ENCODE peak calls at places on chromosomes 4 and X, in four cellular contexts. X, L, P and K are unnamed samples.
A peak's percentile ranks its signal among the peaks of the same experiment; 100 is the strongest.

GRCh38 chrX:83658731-83659130 is 150.6 kb downstream of the POU3F4 start:
- DNase-seq in L (peak; percentile 0), P (peak; percentile 2), X (peak; percentile 0), K (no peak)

GRCh38 chrX:136767104-136767941 is 13.4 kb downstream of the ARHGEF6 start:
- DNase-seq in P (peak; percentile 1), L (peak; percentile 76), X (peak; percentile 36), K (no peak)

GRCh38 chrX:10628906-10629305 is 8.5 kb upstream of the MID1 start:
- DNase-seq in P (no peak), X (no peak), L (no peak), K (no peak)

GRCh38 chr4:39375478-39375877 is 9.3 kb upstream of the RFC1 start:
- DNase-seq in L (no peak), X (no peak), P (peak; percentile 89), K (no peak)

GRCh38 chrX:110125435-110125834 is 122.5 kb downstream of the TMEM164 start:
- DNase-seq in L (peak; percentile 20), X (peak; percentile 20), P (peak; percentile 6), K (no peak)

GRCh38 chr4:52751349-52751911 is at the start of gene ERVMER34-1:
- DNase-seq in L (peak; percentile 13), X (peak; percentile 56), P (no peak), K (no peak)

GRCh38 chr4:2289955-2290333 is 28.0 kb upstream of the MXD4 start:
- DNase-seq in L (no peak), P (no peak), X (no peak), K (no peak)

GRCh38 chr4:17618926-17619325 is 4.5 kb downstream of the MED28 start:
- DNase-seq in X (no peak), P (no peak), L (no peak), K (no peak)

GRCh38 chr4:41155194-41155830 is 59.0 kb downstream of the APBB2 start:
- DNase-seq in P (no peak), L (no peak), X (no peak), K (no peak)

GRCh38 chr4:107877361-107877760 is 52.6 kb downstream of the SGMS2 start:
- DNase-seq in X (no peak), P (no peak), L (no peak), K (no peak)

GRCh38 chr4:149371021-149371420 is 444.6 kb downstream of the IQCM start:
- DNase-seq in P (peak; percentile 34), X (peak; percentile 54), L (peak; percentile 1), K (no peak)

GRCh38 chr4:170248576-170248975 is 158.8 kb upstream of the AADAT start:
- DNase-seq in P (no peak), L (no peak), X (no peak), K (no peak)

DNA sequence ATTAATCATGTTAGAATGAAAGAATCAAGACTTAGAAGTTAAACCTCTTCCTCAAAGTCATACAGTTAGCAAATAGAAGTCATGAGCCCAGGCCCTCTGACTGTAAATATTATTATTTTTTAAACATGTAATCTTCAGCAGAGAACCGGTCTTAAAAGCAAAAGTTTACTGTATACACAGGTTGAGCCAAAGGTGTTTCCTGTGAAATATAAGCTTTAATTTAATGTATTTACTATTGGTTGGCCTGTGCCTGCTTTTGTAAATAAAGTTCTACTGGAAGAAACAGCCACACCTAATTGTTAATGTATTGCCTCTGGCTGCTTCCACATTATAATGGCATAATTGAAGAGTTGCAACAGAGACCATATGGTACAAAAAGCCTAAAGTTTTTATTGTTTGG is 61.1 kb upstream of the PRDM8 start:
- DNase-seq in X (no peak), L (no peak), P (no peak), K (no peak)
- TF ChIP-seq POLR2AphosphoS2 in X (no peak), L (no peak), P (no peak), K (no peak)

DNA sequence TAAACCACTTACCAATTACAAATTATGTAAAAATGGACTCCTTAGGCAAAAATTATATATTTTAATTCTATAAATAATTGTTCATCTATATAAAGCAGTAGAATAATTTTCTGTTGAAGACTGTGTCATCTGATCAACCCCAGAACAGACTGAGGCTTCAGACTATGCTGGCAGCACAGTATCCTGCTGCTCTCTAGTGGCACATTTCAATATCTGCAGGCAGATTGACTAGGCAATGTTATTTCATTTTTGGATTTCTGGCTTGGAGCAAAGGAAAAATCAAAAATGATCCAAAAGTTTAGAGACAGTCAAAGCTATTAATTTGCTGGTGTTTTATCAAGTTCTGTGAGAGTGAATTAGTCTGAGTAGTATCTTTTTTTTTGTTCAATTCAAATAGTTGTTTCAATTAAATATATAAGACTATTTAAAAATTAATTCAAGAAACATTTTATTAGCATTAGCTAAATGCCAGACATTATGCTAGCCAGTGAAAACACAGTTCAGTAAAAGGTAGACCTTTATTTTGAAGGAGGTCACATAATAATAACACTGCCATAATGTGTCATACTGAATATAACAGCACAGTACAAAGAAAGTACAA is 21.3 kb upstream of the SULT1E1 start:
- DNase-seq in P (peak; percentile 66), X (peak; percentile 40), L (peak; percentile 10), K (no peak)
- TF ChIP-seq POLR2AphosphoS2 in P (no peak), X (no peak), L (no peak), K (no peak)

DNA sequence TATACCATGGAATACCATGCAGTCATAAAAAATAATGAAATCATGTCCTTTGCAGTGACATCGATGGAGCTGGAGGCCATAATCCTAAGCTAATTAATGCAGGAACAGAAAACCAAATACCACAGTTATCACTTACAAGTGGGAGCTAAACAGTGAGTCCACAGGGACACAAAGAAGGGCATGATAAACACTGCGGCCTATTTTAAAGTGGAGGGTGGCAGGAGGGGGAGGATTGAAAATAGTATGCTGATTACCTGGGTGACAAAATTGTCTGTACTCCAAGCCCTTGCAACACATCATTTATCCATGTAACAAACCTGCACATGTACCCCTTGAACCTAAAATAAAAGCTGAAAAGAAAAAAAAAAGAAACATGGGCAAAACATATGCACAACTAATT is 16.7 kb upstream of the SLC9B1 start:
- DNase-seq in L (no peak), X (no peak), P (no peak), K (no peak)
- TF ChIP-seq POLR2AphosphoS2 in L (no peak), X (no peak), P (no peak), K (no peak)

GRCh38 chrX:134186362-134187121 is 50.4 kb upstream of the CCDC160 start:
- DNase-seq in X (no peak), P (no peak), L (no peak), K (peak; percentile 21)
- TF ChIP-seq POLR2AphosphoS2 in X (no peak), P (no peak), L (no peak), K (no peak)

DNA sequence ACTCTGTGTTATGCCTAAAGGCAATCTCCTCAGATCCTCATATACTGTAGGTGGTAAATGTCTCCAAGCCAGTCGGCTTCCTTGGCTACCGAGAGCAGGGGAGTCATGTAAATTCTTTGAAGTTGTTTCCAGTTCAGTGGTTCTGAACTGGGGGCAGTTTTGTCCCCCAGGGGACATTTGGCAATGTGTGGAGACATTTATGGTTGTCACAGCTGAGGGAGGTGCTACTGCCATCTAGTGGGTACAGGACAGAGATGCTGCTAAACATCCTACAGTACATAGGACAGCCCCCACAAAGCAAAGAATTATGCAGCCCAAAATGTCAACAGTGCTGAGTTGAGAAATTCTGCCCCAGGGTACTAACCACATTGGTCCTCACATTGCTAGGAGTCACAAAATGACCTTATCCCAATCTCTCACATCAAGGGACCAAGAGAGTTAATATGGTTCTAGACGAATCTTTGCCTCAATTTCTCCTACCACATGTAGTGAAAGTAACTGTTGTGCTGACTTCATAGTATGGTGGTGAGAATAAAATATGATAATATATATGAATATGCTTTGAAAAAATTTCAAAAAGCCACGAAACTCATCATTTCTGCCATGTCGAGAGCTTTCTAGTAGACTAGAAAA is 104.4 kb upstream of the ARHGAP24 start:
- DNase-seq in X (peak; percentile 41), P (peak; percentile 31), L (peak; percentile 51), K (peak; percentile 11)
- TF ChIP-seq POLR2AphosphoS2 in X (no peak), P (no peak), L (no peak), K (no peak)

DNA sequence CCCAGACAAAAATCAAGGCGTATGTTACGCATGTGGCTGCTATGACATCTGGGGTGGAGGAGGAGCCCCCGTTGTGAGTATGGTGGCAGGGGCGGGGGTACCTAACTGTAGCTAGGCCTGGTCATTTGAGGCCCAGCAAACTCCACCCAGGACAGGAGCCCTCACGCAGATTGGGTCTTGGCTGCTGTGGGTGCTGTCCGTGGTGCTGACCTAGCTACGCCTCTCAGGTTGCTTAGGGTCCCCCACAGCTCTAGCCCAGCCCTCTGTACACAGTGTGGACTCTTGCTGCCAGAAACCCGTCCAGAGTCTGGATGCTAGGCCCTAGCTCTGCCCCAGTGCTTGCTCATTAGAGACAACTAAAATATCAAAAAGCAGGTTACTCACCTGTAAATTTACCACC is 146.7 kb upstream of the PSAPL1 start:
- DNase-seq in L (peak; percentile 46), P (no peak), X (peak; percentile 4), K (no peak)
- TF ChIP-seq POLR2AphosphoS2 in L (no peak), P (no peak), X (no peak), K (no peak)

DNA sequence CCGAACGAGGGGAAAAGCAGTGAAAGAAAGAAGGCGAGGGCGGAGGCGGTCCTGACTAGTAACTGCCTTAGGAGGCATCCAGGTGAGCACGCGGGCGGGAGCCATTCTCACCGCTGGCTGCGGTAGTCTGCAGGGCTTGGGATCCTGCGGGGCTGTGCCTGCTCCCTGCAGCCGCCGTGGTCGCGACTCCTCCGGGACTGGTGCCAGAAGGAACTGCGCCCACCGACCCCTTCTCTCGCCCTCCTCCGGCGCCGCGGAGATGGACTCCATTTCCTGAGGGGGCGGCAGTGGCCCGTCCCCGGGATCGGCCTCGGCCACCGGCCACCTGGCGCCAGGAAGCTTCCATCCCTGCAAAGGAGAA is 545 bp downstream of the NFXL1 start:
- DNase-seq in P (peak; percentile 13), L (peak; percentile 54), X (peak; percentile 7), K (no peak)
- TF ChIP-seq POLR2AphosphoS2 in P (no peak), L (no peak), X (no peak), K (no peak)

GRCh38 chr4:156195914-156196313 is 242.2 kb upstream of the CTSO start:
- DNase-seq in L (no peak), P (no peak), X (no peak), K (peak; percentile 51)
- TF ChIP-seq POLR2AphosphoS2 in L (no peak), P (no peak), X (no peak), K (no peak)

DNA sequence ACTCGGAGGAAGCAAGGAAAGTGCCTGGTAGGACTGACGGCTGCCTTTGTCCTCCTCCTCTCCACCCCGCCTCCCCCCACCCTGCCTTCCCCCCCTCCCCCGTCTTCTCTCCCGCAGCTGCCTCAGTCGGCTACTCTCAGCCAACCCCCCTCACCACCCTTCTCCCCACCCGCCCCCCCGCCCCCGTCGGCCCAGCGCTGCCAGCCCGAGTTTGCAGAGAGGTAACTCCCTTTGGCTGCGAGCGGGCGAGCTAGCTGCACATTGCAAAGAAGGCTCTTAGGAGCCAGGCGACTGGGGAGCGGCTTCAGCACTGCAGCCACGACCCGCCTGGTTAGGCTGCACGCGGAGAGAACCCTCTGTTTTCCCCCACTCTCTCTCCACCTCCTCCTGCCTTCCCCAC is 460 bp downstream of the AR start:
- DNase-seq in L (no peak), X (peak; percentile 18), P (no peak), K (no peak)
- TF ChIP-seq POLR2AphosphoS2 in L (no peak), X (no peak), P (no peak), K (no peak)